ENCODE peak calls at places on chromosomes 13 and 19, in four cellular contexts. V, U, M and W are unnamed samples.

GRCh38 chr19:9848761-9849160 is 13.6 kb downstream of the PIN1 start:
- DNase-seq in V (no peak), U (no peak), M (no peak), W (no peak)

GRCh38 chr13:89925107-89925506 is 1422.4 kb upstream of the MIR17HG start:
- DNase-seq in V (peak), U (peak), M (no peak), W (peak)

GRCh38 chr13:45184693-45185092 is 16.2 kb downstream of the KCTD4 start:
- DNase-seq in V (no peak), U (no peak), M (no peak), W (no peak)

GRCh38 chr13:26716984-26717383 is 43.6 kb downstream of the GPR12 start:
- DNase-seq in V (no peak), U (no peak), M (no peak), W (no peak)

GRCh38 chr19:49165111-49165750 is 7.6 kb downstream of the TRPM4 start:
- DNase-seq in V (no peak), U (no peak), M (no peak), W (no peak)

GRCh38 chr13:30396434-30397075 is 25.7 kb upstream of the UBE2L5 start:
- DNase-seq in V (no peak), U (peak), M (no peak), W (no peak)

GRCh38 chr19:51469629-51470028 is 8.7 kb upstream of the CEACAM18 start:
- DNase-seq in V (no peak), U (no peak), M (no peak), W (no peak)

GRCh38 chr13:43414111-43414510 is 372.7 kb downstream of the ENOX1 start:
- DNase-seq in V (no peak), U (no peak), M (no peak), W (no peak)

GRCh38 chr13:90084684-90085290 is 1262.7 kb upstream of the MIR17HG start:
- DNase-seq in V (no peak), U (no peak), M (no peak), W (no peak)

GRCh38 chr19:4100647-4101495 is 23.1 kb downstream of the MAP2K2 start:
- DNase-seq in V (no peak), U (no peak), M (no peak), W (no peak)

GRCh38 chr13:40682449-40683240 is 16.2 kb upstream of the FOXO1 start:
- DNase-seq in V (no peak), U (peak), M (no peak), W (no peak)

GRCh38 chr19:12872941-12873890 is 8.0 kb downstream of the DNASE2 start:
- DNase-seq in V (peak), U (peak), M (no peak), W (no peak)

GRCh38 chr19:10552596-10553053 is 8.9 kb downstream of the ATG4D start:
- DNase-seq in V (peak), U (no peak), M (no peak), W (no peak)

GRCh38 chr19:872266-872951 is 12.9 kb downstream of the CFD start:
- DNase-seq in V (peak), U (peak), M (peak), W (peak)

GRCh38 chr13:104140557-104140956 is 1074.3 kb upstream of the SLC10A2 start:
- DNase-seq in V (no peak), U (peak), M (no peak), W (peak)

GRCh38 chr19:28169168-28169862 is 1043.6 kb downstream of the UQCRFS1 start:
- DNase-seq in V (no peak), U (no peak), M (no peak), W (peak)